ENCODE peak calls at places on chromosomes 3 and 15, in five cellular contexts. X is glutamatergic neuron, V is fibroblast of the aortic adventitia, B is HFF-Myc, E is upper lobe of right lung. H is an unnamed sample.

GRCh38 chr3:53202331-53203015 is 41.5 kb downstream of the PRKCD start:
- DNase-seq in X (no peak), V (no peak), B (no peak), E (no peak), H (no peak)

GRCh38 chr15:24919446-24919845 is 35.3 kb upstream of the SNRPN start:
- DNase-seq in X (no peak), V (no peak), B (no peak), E (no peak), H (no peak)

GRCh38 chr3:124217542-124217941 is 225.6 kb upstream of the ROPN1 start:
- DNase-seq in X (no peak), V (peak), B (peak), E (no peak), H (peak)

GRCh38 chr15:45521596-45522167 is 873 bp downstream of the SLC30A4 start:
- DNase-seq in X (no peak), V (peak), B (no peak), E (no peak), H (no peak)

GRCh38 chr15:69394556-69395282 is 19.4 kb upstream of the KIF23 start:
- DNase-seq in X (peak), V (peak), B (peak), E (peak), H (peak)

GRCh38 chr3:124078978-124079911 is 87.3 kb upstream of the ROPN1 start:
- DNase-seq in X (no peak), V (peak), B (no peak), E (no peak), H (peak)

GRCh38 chr3:143199998-143200909 is 80.7 kb downstream of the CHST2 start:
- DNase-seq in X (no peak), V (peak), B (no peak), E (no peak), H (peak)

GRCh38 chr3:13025090-13025489 is 48.1 kb downstream of the IQSEC1 start:
- DNase-seq in X (no peak), V (peak), B (no peak), E (peak), H (peak)

GRCh38 chr15:39304201-39304841 is 276.6 kb upstream of the THBS1 start:
- DNase-seq in X (no peak), V (peak), B (peak), E (no peak), H (peak)

GRCh38 chr3:126956866-126957650 is 25.9 kb upstream of the PLXNA1 start:
- DNase-seq in X (peak), V (no peak), B (no peak), E (peak), H (no peak)

GRCh38 chr3:156792114-156792513 is 34.0 kb upstream of the LEKR1 start:
- DNase-seq in X (no peak), V (peak), B (no peak), E (no peak), H (no peak)

GRCh38 chr3:156790141-156790540 is 36.0 kb upstream of the LEKR1 start:
- DNase-seq in X (no peak), V (peak), B (no peak), E (no peak), H (no peak)

GRCh38 chr3:156788846-156789245 is 37.3 kb upstream of the LEKR1 start:
- DNase-seq in X (no peak), V (peak), B (no peak), E (no peak), H (peak)

GRCh38 chr3:156787015-156787414 is 39.1 kb upstream of the LEKR1 start:
- DNase-seq in X (no peak), V (no peak), B (no peak), E (no peak), H (no peak)

GRCh38 chr3:156787926-156788663 is 38.1 kb upstream of the LEKR1 start:
- DNase-seq in X (no peak), V (peak), B (peak), E (no peak), H (peak)
- TF ChIP-seq CTCF in X (no peak), V (no peak), B (no peak), E (no peak), H (no peak)

GRCh38 chr3:47250309-47251060 is 32.1 kb downstream of the KIF9 start:
- DNase-seq in X (no peak), V (peak), B (no peak), E (peak), H (peak)
- TF ChIP-seq CTCF in X (no peak), V (peak), B (peak), E (peak), H (peak)

GRCh38 chr3:169813757-169814517 is 1.2 kb upstream of the LRRC34 start:
- DNase-seq in X (no peak), V (no peak), B (no peak), E (peak), H (no peak)

GRCh38 chr3:169812844-169813677 is at the start of the genes LRRC34 and LRRIQ4:
- DNase-seq in X (peak), V (peak), B (peak), E (peak), H (peak)

GRCh38 chr3:169811606-169812123 is 1.0 kb upstream of the LRRIQ4 start:
- DNase-seq in X (no peak), V (peak), B (peak), E (no peak), H (peak)

GRCh38 chr3:169812124-169812843 is 386 bp upstream of the LRRIQ4 start:
- DNase-seq in X (peak), V (peak), B (no peak), E (peak), H (peak)

DNA sequence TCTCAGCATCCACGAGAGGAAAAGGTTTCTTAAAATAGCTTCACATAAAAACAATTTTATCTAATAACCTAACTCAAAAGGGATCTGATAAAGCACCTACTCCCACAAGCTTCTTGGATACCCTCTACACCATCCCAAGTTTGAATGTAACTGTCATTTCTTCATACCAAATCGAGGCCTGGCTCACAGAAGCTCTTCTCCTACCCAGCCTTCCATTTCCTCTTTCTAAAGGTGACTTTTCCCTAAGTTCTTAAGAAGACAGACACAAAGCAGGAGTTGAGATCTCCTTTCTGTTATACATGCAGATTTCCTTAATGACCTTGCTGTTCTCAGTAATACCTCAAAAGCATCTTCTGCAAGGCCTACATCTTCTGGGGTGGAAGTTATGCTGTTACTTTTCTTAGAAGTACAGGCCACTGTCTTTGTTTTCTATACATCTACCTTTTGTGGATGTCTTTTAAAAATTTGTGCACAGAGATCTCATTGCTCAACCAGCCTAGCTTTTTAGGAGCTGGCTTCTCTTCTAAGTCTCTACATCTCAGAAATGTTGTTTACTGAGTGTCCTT is 3.4 kb upstream of the LRRIQ4 start:
- DNase-seq in X (no peak), V (no peak), B (no peak), E (no peak), H (no peak)
- TF ChIP-seq CTCF in X (no peak), V (no peak), B (no peak), E (no peak), H (no peak)

DNA sequence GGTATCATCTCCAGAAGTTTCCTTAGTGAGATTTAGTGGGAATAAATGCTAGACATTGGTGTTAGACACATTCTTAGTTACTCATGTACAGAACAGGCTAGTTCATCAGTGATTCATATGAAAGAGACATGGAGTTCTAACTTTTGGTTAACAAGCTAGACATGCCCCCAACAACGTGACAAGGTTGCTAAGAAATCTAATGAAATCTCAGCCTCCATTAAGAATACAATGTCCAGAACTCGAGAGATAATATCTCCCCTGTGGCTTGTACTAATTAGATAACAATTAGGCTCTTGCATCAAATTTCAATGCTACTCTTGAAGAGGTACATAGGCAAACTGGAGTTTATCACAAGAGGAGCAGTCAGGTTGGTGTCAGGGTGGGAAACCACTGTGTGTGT is 16.7 kb upstream of the ALCAM start:
- DNase-seq in X (no peak), V (no peak), B (no peak), E (no peak), H (peak)
- TF ChIP-seq CTCF in X (no peak), V (no peak), B (no peak), E (no peak), H (no peak)

GRCh38 chr3:89565098-89565497 is 457.7 kb downstream of the EPHA3 start:
- DNase-seq in X (no peak), V (peak), B (no peak), E (no peak), H (no peak)

GRCh38 chr3:89558711-89559110 is 451.3 kb downstream of the EPHA3 start:
- DNase-seq in X (no peak), V (no peak), B (no peak), E (no peak), H (no peak)

GRCh38 chr3:89560546-89560945 is 453.1 kb downstream of the EPHA3 start:
- DNase-seq in X (no peak), V (peak), B (no peak), E (no peak), H (no peak)

DNA sequence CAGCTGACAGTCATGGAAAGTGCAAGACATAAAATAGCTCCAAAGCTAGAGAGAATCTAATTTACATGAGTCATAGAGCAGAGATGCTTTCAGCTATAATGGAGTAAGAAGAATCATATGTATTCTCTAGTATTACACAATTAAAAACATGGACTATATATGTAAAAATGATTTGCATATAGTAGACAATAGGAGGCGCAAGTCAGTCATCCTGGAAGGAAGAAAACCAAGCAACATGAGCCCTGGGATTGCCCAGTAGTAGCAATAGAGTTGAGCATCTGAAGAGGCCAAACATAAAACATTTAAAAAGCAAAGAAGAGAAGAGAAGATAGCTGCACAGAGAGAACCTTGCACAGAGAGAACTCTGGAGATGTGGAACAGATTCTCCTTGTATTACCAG is 455.0 kb downstream of the EPHA3 start:
- DNase-seq in X (no peak), V (no peak), B (no peak), E (no peak), H (no peak)
- TF ChIP-seq CTCF in X (no peak), V (no peak), B (no peak), E (no peak), H (no peak)

DNA sequence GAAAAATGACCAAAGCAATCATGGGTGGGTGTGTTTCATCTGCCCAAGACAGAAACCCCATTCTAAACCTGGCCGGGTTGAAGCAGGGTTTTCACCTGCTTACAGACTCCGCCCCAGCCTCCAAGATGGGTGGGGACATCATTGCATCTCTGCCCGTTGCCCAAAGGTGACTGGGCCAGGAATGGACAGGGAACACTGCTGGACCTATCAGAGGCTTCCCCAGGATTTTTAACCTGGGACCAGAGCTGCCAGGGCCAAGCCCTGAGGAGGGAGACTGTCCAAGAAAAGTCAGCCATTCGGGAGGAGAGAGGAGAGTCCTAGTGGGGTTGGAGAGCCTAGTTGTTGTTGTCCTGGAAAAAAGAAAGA is 109.7 kb upstream of the ALDH1A3 start:
- DNase-seq in X (no peak), V (no peak), B (no peak), E (no peak), H (no peak)
- TF ChIP-seq CTCF in X (no peak), V (no peak), B (no peak), E (no peak), H (no peak)

DNA sequence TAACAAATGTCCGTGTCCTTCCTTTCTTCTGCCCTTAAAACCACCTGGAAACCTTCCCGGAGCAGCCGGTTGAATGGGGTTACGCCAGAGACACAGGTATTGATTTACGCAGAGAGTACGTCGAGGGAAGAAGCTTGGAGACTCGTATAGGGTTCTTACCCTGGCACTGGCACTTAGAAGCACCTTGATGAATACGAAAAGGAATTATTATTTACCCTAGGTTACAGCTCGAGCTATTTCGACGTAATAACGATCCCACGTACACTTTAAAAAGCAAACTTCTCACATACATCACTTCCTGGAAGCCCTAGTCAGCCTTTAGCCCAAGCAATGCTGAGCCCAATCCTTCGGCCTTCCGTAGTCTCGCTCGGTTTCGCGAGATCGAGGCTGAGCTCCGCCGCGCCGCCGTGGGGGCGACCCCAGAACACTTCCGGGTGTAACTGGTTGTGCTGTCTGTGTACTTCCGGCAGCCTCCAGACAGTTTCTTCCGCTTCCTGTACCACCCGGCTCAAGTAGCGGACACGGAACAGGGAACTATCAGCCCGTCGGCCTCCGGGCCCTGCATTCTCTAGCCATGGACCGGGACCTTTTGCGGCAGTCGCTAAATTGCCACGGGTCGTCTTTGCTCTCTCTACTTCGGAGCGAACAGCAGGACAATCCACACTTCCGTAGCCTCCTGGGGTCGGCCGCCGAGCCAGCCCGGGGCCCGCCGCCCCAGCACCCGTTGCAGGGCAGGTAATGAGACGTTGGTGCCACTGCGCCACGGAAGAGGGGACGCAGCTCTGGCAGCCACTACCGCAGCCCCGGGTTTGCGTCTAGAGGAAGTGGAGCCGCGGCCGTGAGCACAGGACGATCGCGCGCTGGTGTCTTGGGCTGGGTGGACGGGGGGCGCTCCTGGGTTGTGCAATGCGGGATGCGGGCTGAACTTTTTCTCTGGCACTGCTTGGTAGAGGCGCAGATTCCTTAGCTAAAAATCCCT is at the start of gene TTC14:
- DNase-seq in X (peak), V (peak), B (peak), E (peak), H (peak)
- TF ChIP-seq CTCF in X (no peak), V (no peak), B (no peak), E (no peak), H (peak)

DNA sequence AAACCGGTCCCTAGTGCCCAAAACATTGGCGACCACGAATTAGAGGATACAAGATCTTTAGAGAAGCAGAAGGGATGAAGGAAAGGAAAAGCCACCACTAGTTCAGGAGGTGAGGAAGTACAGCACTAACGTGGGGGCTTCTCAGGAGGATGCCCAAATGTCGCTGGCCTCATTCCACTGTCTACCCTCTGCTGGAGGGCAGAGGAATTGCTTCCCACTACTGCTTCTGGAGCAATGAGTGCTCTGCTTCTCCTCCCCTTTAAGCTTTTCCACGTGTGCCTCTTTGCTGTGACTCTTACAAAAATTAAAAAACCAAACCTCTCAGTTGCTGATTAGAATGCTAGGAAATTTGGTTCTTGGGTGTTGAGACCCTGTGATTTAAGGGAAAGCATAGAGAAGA is 281.3 kb downstream of the CLSTN2 start:
- DNase-seq in X (no peak), V (no peak), B (no peak), E (no peak), H (no peak)
- TF ChIP-seq CTCF in X (peak), V (peak), B (peak), E (peak), H (peak)

DNA sequence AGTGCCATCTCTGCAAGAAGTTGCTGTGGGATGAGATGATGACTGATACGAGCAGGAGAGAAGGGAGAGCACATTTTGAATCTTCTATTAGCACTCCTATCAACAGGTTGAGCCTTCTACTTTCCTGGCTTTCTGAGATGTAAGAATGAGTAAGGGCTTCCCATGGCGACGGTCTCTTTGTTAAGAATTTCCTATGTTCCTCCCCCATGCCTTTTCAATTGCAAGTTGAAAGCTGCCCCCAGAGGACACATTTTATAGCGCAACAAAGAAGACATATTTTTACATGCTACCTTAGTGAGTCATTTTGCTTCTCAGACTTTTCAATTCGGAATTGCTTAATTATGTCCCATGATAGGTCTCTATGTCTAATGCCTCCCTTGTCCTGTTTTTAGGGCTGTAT is 71.3 kb upstream of the LRTM1 start:
- DNase-seq in X (no peak), V (peak), B (peak), E (no peak), H (peak)
- TF ChIP-seq CTCF in X (no peak), V (peak), B (peak), E (no peak), H (peak)